ENCODE peak calls at places on chromosomes 16 and 17, in eight cellular contexts. Z is neural progenitor cell, U is RWPE1, W is AG04450, E is substantia nigra, F is fibroblast of lung, C is left ventricle myocardium inferior, M is prostate gland. G is an unnamed sample.

GRCh38 chr17:65370669-65371126 is 190.8 kb downstream of the AXIN2 start:
- DNase-seq in Z (peak), U (no peak), W (no peak), E (no peak), F (no peak), C (no peak), M (peak), G (peak)

GRCh38 chr17:72121164-72122001 is 563 bp downstream of the SOX9 start:
- DNase-seq in Z (peak), U (peak), W (no peak), E (no peak), F (peak), C (peak), M (no peak), G (no peak)

GRCh38 chr17:3532106-3532858 is 25.3 kb downstream of the TRPV3 start:
- DNase-seq in Z (no peak), U (no peak), W (no peak), E (no peak), F (no peak), C (no peak), M (no peak), G (no peak)

GRCh38 chr16:49929606-49930005 is 73.7 kb upstream of the ZNF423 start:
- DNase-seq in Z (no peak), U (no peak), W (no peak), E (no peak), F (no peak), C (no peak), M (no peak), G (no peak)

GRCh38 chr17:80942360-80943345 is 49.0 kb upstream of the CHMP6 start:
- DNase-seq in Z (no peak), U (peak), W (peak), E (no peak), F (peak), C (peak), M (peak), G (no peak)

GRCh38 chr17:38660097-38661026 is 14.4 kb downstream of the EPOP start:
- DNase-seq in Z (no peak), U (no peak), W (no peak), E (no peak), F (no peak), C (no peak), M (no peak), G (no peak)

GRCh38 chr17:10646393-10646990 is 10.6 kb downstream of the MYH3 start:
- DNase-seq in Z (peak), U (peak), W (peak), E (no peak), F (peak), C (peak), M (peak), G (no peak)

GRCh38 chr17:4626734-4627256 is 14.7 kb downstream of the ALOX15 start:
- DNase-seq in Z (no peak), U (no peak), W (no peak), E (no peak), F (no peak), C (no peak), M (no peak), G (no peak)

GRCh38 chr16:68064791-68065365 is 20.3 kb upstream of the NFATC3 start:
- DNase-seq in Z (peak), U (peak), W (no peak), E (no peak), F (peak), C (peak), M (peak), G (no peak)

GRCh38 chr17:16287563-16288027 is 65.7 kb downstream of the CENPV start:
- DNase-seq in Z (no peak), U (no peak), W (peak), E (no peak), F (peak), C (no peak), M (no peak), G (no peak)

GRCh38 chr17:75509528-75510258 is 5.6 kb downstream of the CASKIN2 start:
- DNase-seq in Z (no peak), U (no peak), W (no peak), E (no peak), F (no peak), C (peak), M (no peak), G (no peak)

GRCh38 chr16:50207652-50208051 is 54.5 kb downstream of the TENT4B start:
- DNase-seq in Z (no peak), U (no peak), W (no peak), E (no peak), F (peak), C (no peak), M (no peak), G (no peak)

GRCh38 chr17:64773386-64773835 is 111.3 kb upstream of the SMURF2 start:
- DNase-seq in Z (no peak), U (no peak), W (no peak), E (no peak), F (no peak), C (no peak), M (no peak), G (no peak)

GRCh38 chr17:77223642-77224420 is 83.1 kb downstream of the SEC14L1 start:
- DNase-seq in Z (no peak), U (no peak), W (no peak), E (no peak), F (no peak), C (no peak), M (no peak), G (no peak)
- H3K27ac ChIP-seq in Z (no peak), U (peak), W (no peak), E (no peak), F (no peak), C (peak), M (no peak), G (no peak)

GRCh38 chr17:40538936-40539705 is 26.2 kb downstream of the CCR7 start:
- DNase-seq in Z (no peak), U (no peak), W (no peak), E (no peak), F (no peak), C (no peak), M (no peak), G (no peak)
- H3K27ac ChIP-seq in Z (no peak), U (peak), W (peak), E (no peak), F (no peak), C (peak), M (peak), G (peak)

GRCh38 chr16:84649511-84649861 is 1.2 kb downstream of the KLHL36 start:
- DNase-seq in Z (no peak), U (no peak), W (no peak), E (no peak), F (no peak), C (no peak), M (no peak), G (no peak)
- H3K27ac ChIP-seq in Z (no peak), U (peak), W (no peak), E (peak), F (no peak), C (peak), M (peak), G (peak)

DNA sequence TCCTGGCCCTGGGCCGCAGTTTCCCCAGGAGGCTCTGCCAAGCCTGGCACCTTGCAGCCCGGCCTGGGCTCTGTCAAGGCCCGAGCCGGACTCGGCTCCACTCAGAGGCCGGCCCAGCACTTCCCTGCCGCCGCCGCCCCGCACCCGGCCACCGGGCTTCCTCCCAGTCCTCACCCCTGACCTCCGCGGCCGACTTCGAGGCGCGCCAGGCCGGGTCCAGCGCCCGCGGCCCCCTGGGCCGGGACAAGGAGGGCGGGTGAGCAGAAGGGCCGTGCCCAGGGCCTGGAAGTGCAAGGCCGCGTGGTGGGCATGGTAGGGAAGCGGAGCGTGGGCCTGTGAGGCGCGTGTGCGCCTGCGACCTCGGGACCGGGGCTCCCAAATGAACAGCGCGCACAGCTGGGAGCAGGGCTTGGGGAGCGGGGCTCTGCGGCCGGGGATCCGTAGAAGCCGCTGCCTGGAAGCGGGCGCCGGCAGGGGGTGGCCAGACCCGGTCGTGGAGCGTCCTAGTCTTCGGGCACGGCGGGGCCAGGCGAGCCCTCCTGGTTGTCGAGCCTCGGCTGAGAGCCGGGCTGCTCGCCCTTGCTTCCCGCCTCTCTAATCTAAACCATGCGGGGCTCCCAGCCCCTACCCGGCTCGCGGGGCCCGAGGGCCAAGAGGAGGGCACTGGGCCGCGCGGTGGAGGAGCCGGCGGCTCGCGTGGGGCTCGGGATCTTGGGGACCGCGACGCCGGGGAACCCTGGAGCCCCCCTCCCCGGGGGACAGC is 503 bp upstream of the TBX4 start:
- DNase-seq in Z (peak), U (no peak), W (no peak), E (no peak), F (no peak), C (no peak), M (no peak), G (no peak)
- H3K27ac ChIP-seq in Z (no peak), U (no peak), W (no peak), E (no peak), F (peak), C (no peak), M (peak), G (no peak)

GRCh38 chr16:81550412-81550768 is 105.8 kb downstream of the CMIP start:
- DNase-seq in Z (no peak), U (no peak), W (no peak), E (no peak), F (no peak), C (no peak), M (no peak), G (no peak)

GRCh38 chr16:81549547-81550411 is 105.2 kb downstream of the CMIP start:
- DNase-seq in Z (no peak), U (no peak), W (no peak), E (no peak), F (no peak), C (no peak), M (no peak), G (no peak)

GRCh38 chr16:81552743-81553079 is 108.1 kb downstream of the CMIP start:
- DNase-seq in Z (no peak), U (no peak), W (no peak), E (no peak), F (no peak), C (no peak), M (no peak), G (no peak)

GRCh38 chr16:81551821-81552304 is 107.3 kb downstream of the CMIP start:
- DNase-seq in Z (no peak), U (no peak), W (no peak), E (no peak), F (peak), C (peak), M (no peak), G (no peak)

GRCh38 chr16:81551141-81551808 is 106.7 kb downstream of the CMIP start:
- DNase-seq in Z (no peak), U (no peak), W (no peak), E (no peak), F (peak), C (no peak), M (no peak), G (no peak)
- H3K27ac ChIP-seq in Z (no peak), U (peak), W (peak), E (no peak), F (no peak), C (peak), M (no peak), G (peak)

GRCh38 chr17:50150354-50151040 is at the start of gene PPP1R9B:
- DNase-seq in Z (no peak), U (no peak), W (no peak), E (no peak), F (no peak), C (no peak), M (no peak), G (no peak)

GRCh38 chr17:50147841-50148225 is 2.6 kb downstream of the PPP1R9B start:
- DNase-seq in Z (no peak), U (no peak), W (no peak), E (no peak), F (no peak), C (no peak), M (no peak), G (no peak)

GRCh38 chr17:50149425-50150353 is 788 bp downstream of the PPP1R9B start:
- DNase-seq in Z (peak), U (no peak), W (no peak), E (no peak), F (peak), C (peak), M (peak), G (no peak)

GRCh38 chr17:50148226-50149098 is 2.0 kb downstream of the PPP1R9B start:
- DNase-seq in Z (peak), U (peak), W (no peak), E (no peak), F (peak), C (peak), M (peak), G (peak)

DNA sequence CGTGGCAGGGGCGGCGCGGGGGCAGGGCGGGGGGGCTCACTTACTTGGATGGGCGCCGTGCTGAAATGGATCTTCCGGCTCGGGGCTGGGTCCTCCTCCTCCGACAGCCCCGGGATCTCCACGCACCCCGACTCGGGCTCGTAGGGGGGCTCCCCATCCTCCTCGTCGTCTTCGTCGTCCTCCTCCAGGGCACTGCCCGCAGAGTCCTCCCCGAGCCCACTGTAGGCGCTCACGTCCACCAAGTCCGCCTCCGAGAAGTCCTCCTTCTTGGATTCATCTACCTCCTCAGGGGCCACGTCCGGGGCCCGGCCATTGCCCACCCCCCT is 1.4 kb downstream of the PPP1R9B start:
- DNase-seq in Z (no peak), U (no peak), W (no peak), E (no peak), F (no peak), C (no peak), M (no peak), G (no peak)
- H3K27ac ChIP-seq in Z (no peak), U (peak), W (peak), E (peak), F (peak), C (peak), M (peak), G (peak)